ENCODE peak calls at places on chromosomes 1 and 21, in nine cellular contexts. H, K, P, A, Y, D, O, N and E are unnamed samples.
A peak's percentile ranks its signal among the peaks of the same experiment; 100 is the strongest.

GRCh38 chr1:151583796-151584195 is 28.1 kb upstream of the SNX27 start:
- DNase-seq in H (no peak), K (no peak), P (no peak), A (no peak), Y (no peak), D (no peak), O (no peak), N (no peak), E (no peak)

GRCh38 chr1:1627261-1627841 is 4.6 kb upstream of the MMP23B start:
- DNase-seq in H (no peak), K (peak; percentile 78), P (peak; percentile 32), A (no peak), Y (no peak), D (no peak), O (no peak), N (peak; percentile 82), E (peak; percentile 64)

GRCh38 chr21:29190920-29191319 is 60.5 kb downstream of the MAP3K7CL start:
- DNase-seq in H (no peak), K (no peak), P (no peak), A (no peak), Y (no peak), D (no peak), O (peak; percentile 77), N (no peak), E (no peak)

GRCh38 chr1:31234870-31235269 is 4.8 kb downstream of the NKAIN1 start:
- DNase-seq in H (no peak), K (no peak), P (no peak), A (no peak), Y (no peak), D (no peak), O (no peak), N (no peak), E (no peak)

GRCh38 chr1:223519116-223519515 is 125.9 kb downstream of the CCDC185 start:
- DNase-seq in H (no peak), K (no peak), P (no peak), A (no peak), Y (no peak), D (no peak), O (no peak), N (no peak), E (no peak)

GRCh38 chr1:24586970-24587820 is 31.3 kb downstream of the NCMAP start:
- DNase-seq in H (no peak), K (no peak), P (no peak), A (peak; percentile 43), Y (peak; percentile 63), D (peak; percentile 25), O (peak; percentile 72), N (peak; percentile 75), E (no peak)

GRCh38 chr1:99943238-99943794 is 26.5 kb upstream of the SLC35A3 start:
- DNase-seq in H (no peak), K (no peak), P (no peak), A (no peak), Y (peak; percentile 63), D (peak; percentile 74), O (peak; percentile 64), N (no peak), E (no peak)

GRCh38 chr1:224333309-224333926 is 3.4 kb upstream of the NVL start:
- DNase-seq in H (no peak), K (no peak), P (no peak), A (no peak), Y (no peak), D (no peak), O (peak; percentile 72), N (no peak), E (no peak)

GRCh38 chr1:7771673-7772299 is 690 bp downstream of the VAMP3 start:
- DNase-seq in H (no peak), K (no peak), P (no peak), A (no peak), Y (no peak), D (no peak), O (peak; percentile 18), N (no peak), E (no peak)

GRCh38 chr1:84291882-84292655 is 9.4 kb upstream of the SAMD13 start:
- DNase-seq in H (no peak), K (no peak), P (no peak), A (no peak), Y (no peak), D (no peak), O (peak; percentile 12), N (no peak), E (no peak)

GRCh38 chr1:92759361-92759760 is 25.5 kb downstream of the EVI5 start:
- DNase-seq in H (no peak), K (no peak), P (no peak), A (no peak), Y (no peak), D (no peak), O (peak; percentile 58), N (no peak), E (no peak)

GRCh38 chr1:216815239-216815955 is 92.2 kb upstream of the ESRRG start:
- DNase-seq in H (no peak), K (no peak), P (no peak), A (no peak), Y (no peak), D (peak; percentile 54), O (no peak), N (no peak), E (no peak)

DNA sequence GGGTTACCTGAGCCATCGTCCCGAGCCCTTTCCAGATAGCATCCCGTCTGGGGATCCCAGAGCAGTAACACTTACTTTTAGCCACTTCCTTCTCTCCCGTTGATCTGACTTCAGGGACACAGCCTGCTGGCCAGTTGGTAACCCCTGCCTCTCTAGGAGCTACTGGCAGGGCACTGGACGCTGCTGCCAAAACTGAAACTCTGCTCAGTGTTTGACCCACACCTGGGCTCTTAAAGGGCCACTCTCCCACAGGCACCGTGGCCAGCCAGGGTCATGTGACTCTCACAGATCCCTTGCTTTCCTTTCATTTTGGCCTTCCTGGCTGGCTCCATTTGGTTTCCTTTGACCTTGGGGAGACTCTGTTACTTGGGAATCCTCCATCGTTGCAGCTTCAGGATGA is at the start of gene PIGR:
- DNase-seq in H (no peak), K (no peak), P (no peak), A (no peak), Y (no peak), D (no peak), O (no peak), N (peak; percentile 82), E (no peak)
- H3K27me3 ChIP-seq in H (no peaks in the 10 kb centered on the region), K (no peaks in the 10 kb centered on the region), P (no peaks in the 10 kb centered on the region), A (no peaks in the 10 kb centered on the region), Y (peaks cover 100% of the 10 kb centered on the region), D (peaks cover 14% of the 10 kb centered on the region), O (peaks cover 43% of the 10 kb centered on the region), N (no peaks in the 10 kb centered on the region), E (no peaks in the 10 kb centered on the region)

DNA sequence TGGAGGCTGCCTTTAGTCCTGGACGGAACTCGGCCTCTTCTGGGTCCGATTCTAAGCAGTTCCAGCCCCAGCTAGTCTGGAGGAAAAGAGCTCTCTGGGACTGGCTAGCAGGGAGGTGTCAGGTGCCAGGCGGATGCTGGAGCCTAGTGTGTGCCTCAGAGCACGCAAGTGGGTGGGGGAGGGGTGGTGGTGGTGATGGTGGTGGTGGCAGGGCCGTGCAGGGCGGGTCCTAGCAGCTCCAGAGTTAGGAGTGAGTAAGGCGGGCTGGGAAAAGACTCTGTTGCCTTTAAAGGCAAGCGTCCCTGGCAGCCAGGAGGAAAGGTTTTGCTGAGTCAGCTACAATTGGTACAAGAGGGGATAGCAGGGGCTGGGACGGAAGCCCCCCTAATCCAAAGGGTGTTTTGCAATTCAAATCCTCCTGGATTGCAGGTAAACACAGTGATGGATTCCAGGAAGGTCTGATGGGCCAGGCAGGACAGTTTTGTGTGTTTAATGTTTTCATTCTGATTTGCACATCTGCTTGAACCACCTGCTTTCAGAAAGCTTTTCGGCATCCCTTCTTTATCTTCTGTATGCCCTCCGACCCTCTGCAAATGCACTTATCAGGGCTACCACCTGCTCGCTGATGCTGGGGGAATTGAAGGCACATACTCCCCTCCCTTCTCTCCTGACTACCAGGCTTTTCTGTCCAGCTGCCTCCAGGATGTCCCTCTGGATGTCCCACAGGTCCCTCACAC is 4.1 kb upstream of the SLC2A1 start:
- DNase-seq in H (no peak), K (peak; percentile 60), P (no peak), A (peak; percentile 61), Y (no peak), D (peak; percentile 57), O (peak; percentile 67), N (no peak), E (peak; percentile 96)
- H3K27me3 ChIP-seq in H (no peaks in the 10 kb centered on the region), K (no peaks in the 10 kb centered on the region), P (no peaks in the 10 kb centered on the region), A (no peaks in the 10 kb centered on the region), Y (no peaks in the 10 kb centered on the region), D (no peaks in the 10 kb centered on the region), O (no peaks in the 10 kb centered on the region), N (no peaks in the 10 kb centered on the region), E (peaks cover 3% of the 10 kb centered on the region)

GRCh38 chr21:33171584-33172169 is 58.1 kb upstream of the IFNAR2 start:
- DNase-seq in H (no peak), K (no peak), P (no peak), A (no peak), Y (peak; percentile 81), D (no peak), O (no peak), N (no peak), E (no peak)

GRCh38 chr21:33174756-33175155 is 55.0 kb upstream of the IFNAR2 start:
- DNase-seq in H (no peak), K (no peak), P (no peak), A (no peak), Y (no peak), D (no peak), O (no peak), N (no peak), E (no peak)

GRCh38 chr21:33168886-33169285 is 60.9 kb upstream of the IFNAR2 start:
- DNase-seq in H (no peak), K (no peak), P (no peak), A (no peak), Y (no peak), D (no peak), O (no peak), N (no peak), E (no peak)

GRCh38 chr21:33169360-33169759 is 60.4 kb upstream of the IFNAR2 start:
- DNase-seq in H (no peak), K (no peak), P (no peak), A (no peak), Y (no peak), D (no peak), O (no peak), N (no peak), E (no peak)
- H3K27me3 ChIP-seq in H (peaks cover 21% of the 10 kb centered on the region), K (no peaks in the 10 kb centered on the region), P (no peaks in the 10 kb centered on the region), A (no peaks in the 10 kb centered on the region), Y (no peaks in the 10 kb centered on the region), D (peaks cover 15% of the 10 kb centered on the region), O (peaks cover 36% of the 10 kb centered on the region), N (no peaks in the 10 kb centered on the region), E (peaks cover 35% of the 10 kb centered on the region)

DNA sequence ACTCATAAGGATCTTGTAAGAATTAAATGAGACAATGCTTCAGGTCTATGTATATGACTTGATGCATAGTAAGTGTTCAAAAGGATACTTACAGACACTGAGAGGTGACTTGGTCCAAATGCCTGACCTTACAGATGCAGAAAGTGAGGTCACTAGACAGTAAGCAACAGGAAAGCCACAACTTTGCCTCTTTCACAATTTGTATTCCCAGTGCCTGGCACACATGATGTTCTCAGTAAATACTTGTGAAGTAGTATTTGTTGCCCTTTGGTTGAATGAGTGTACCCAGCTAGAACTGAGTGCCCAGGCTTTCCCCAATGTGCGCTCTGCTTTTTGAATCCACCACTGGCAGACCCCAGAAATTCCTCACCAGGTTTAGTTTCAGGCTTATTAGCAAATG is 105.1 kb downstream of the BEND5 start:
- DNase-seq in H (no peak), K (no peak), P (no peak), A (no peak), Y (no peak), D (no peak), O (peak; percentile 16), N (no peak), E (no peak)
- H3K27me3 ChIP-seq in H (no peaks in the 10 kb centered on the region), K (no peaks in the 10 kb centered on the region), P (no peaks in the 10 kb centered on the region), A (no peaks in the 10 kb centered on the region), Y (no peaks in the 10 kb centered on the region), D (peaks cover 2% of the 10 kb centered on the region), O (peaks cover 5% of the 10 kb centered on the region), N (no peaks in the 10 kb centered on the region), E (no peaks in the 10 kb centered on the region)

GRCh38 chr1:4585216-4585615 is 69.2 kb upstream of the AJAP1 start:
- DNase-seq in H (no peak), K (no peak), P (no peak), A (no peak), Y (peak; percentile 25), D (no peak), O (no peak), N (no peak), E (peak; percentile 34)
- H3K27me3 ChIP-seq in H (peaks cover 39% of the 10 kb centered on the region), K (peaks cover 7% of the 10 kb centered on the region), P (no peaks in the 10 kb centered on the region), A (no peaks in the 10 kb centered on the region), Y (peaks cover 59% of the 10 kb centered on the region), D (no peaks in the 10 kb centered on the region), O (no peaks in the 10 kb centered on the region), N (no peaks in the 10 kb centered on the region), E (no peaks in the 10 kb centered on the region)